ENCODE peak calls at places on chromosomes 2 and 18, in four cellular contexts. A is nucleus accumbens; H is GM12865; I is stimulated activated CD4-positive, alpha-beta T cell treated with anti-CD3 and anti-CD28 coated beads, Interleukin-12 subunit alpha, Interleukin-12 subunit beta, amount 100 ng/mL, for 48 hours. C is an unnamed sample.

GRCh38 chr2:45166229-45166890 is 157.1 kb upstream of the SIX2 start:
- DNase-seq in A (no peak), H (no peak), I (no peak), C (no peak)

GRCh38 chr2:138071720-138072719 is 107.7 kb downstream of the HNMT start:
- DNase-seq in A (no peak), H (no peak), I (no peak), C (no peak)

GRCh38 chr18:14919666-14920065 is 171.7 kb downstream of the ANKRD30B start:
- DNase-seq in A (no peak), H (no peak), I (no peak), C (no peak)

GRCh38 chr2:227908266-227909054 is 37.0 kb downstream of the DAW1 start:
- DNase-seq in A (no peak), H (no peak), I (no peak), C (no peak)

GRCh38 chr2:237878321-237879057 is 19.1 kb downstream of the RAMP1 start:
- DNase-seq in A (no peak), H (no peak), I (no peak), C (no peak)

GRCh38 chr2:108451976-108452375 is 3.0 kb downstream of the GCC2 start:
- DNase-seq in A (no peak), H (no peak), I (no peak), C (no peak)

GRCh38 chr2:176926453-176926852 is 286.1 kb upstream of the HNRNPA3 start:
- DNase-seq in A (no peak), H (no peak), I (no peak), C (no peak)

GRCh38 chr18:40412410-40412809 is 1542.6 kb upstream of the PIK3C3 start:
- DNase-seq in A (no peak), H (no peak), I (no peak), C (no peak)

GRCh38 chr2:229980440-229981184 is 58.3 kb downstream of the FBXO36 start:
- DNase-seq in A (no peak), H (peak), I (peak), C (no peak)

GRCh38 chr2:230668184-230668938 is 44.3 kb upstream of the CAB39 start:
- DNase-seq in A (no peak), H (peak), I (no peak), C (no peak)

GRCh38 chr2:235692671-235693171 is 198.9 kb downstream of the AGAP1 start:
- DNase-seq in A (no peak), H (no peak), I (no peak), C (no peak)

GRCh38 chr2:23489471-23490400 is 104.8 kb downstream of the KLHL29 start:
- DNase-seq in A (no peak), H (peak), I (no peak), C (no peak)

GRCh38 chr2:1758774-1759610 is 14.7 kb upstream of the PXDN start:
- DNase-seq in A (no peak), H (no peak), I (no peak), C (no peak)

GRCh38 chr2:19426144-19426543 is 67.7 kb upstream of the OSR1 start:
- DNase-seq in A (no peak), H (no peak), I (no peak), C (no peak)

GRCh38 chr2:189276277-189276676 is 96.7 kb upstream of the COL5A2 start:
- DNase-seq in A (no peak), H (no peak), I (no peak), C (no peak)